ENCODE peak calls at places on chromosomes 13 and 19, in seven cellular contexts. S is trophoblast cell, X is mesendoderm, Y is H1, C is mesenchymal stem cell, F is H9, B is neuronal stem cell. M is an unnamed sample.

GRCh38 chr19:11767633-11768133 is 883 bp downstream of the ZNF441 start:
- DNase-seq in S (peak), X (peak), Y (no peak), C (peak), F (no peak), B (no peak), M (peak)

GRCh38 chr13:88097541-88097940 is 426.4 kb downstream of the SLITRK5 start:
- DNase-seq in S (no peak), X (no peak), Y (no peak), C (no peak), F (no peak), B (no peak), M (no peak)

GRCh38 chr19:42038675-42039074 is 31.3 kb downstream of the GRIK5 start:
- DNase-seq in S (no peak), X (no peak), Y (no peak), C (no peak), F (no peak), B (no peak), M (no peak)

GRCh38 chr19:5561559-5561958 is 6.2 kb downstream of the TINCR start:
- DNase-seq in S (no peak), X (no peak), Y (no peak), C (no peak), F (no peak), B (no peak), M (no peak)

GRCh38 chr13:32323912-32324311 is 8.6 kb downstream of the BRCA2 start:
- DNase-seq in S (peak), X (no peak), Y (no peak), C (peak), F (no peak), B (no peak), M (peak)

GRCh38 chr13:105452895-105453294 is 1082.6 kb downstream of the EFNB2 start:
- DNase-seq in S (no peak), X (no peak), Y (no peak), C (no peak), F (no peak), B (no peak), M (no peak)

GRCh38 chr13:50291611-50292010 is 276.4 kb downstream of the KCNRG start:
- DNase-seq in S (no peak), X (no peak), Y (no peak), C (no peak), F (no peak), B (no peak), M (no peak)

GRCh38 chr19:4538601-4538954 is 1.3 kb downstream of the LRG1 start:
- DNase-seq in S (no peak), X (no peak), Y (no peak), C (no peak), F (no peak), B (no peak), M (no peak)

GRCh38 chr13:97285221-97285955 is 63.3 kb downstream of the MBNL2 start:
- DNase-seq in S (no peak), X (no peak), Y (no peak), C (no peak), F (no peak), B (no peak), M (no peak)

GRCh38 chr19:35524181-35524838 is 3.8 kb downstream of the SBSN start:
- DNase-seq in S (no peak), X (peak), Y (no peak), C (no peak), F (peak), B (no peak), M (no peak)

GRCh38 chr19:926595-927043 is 784 bp downstream of the ARID3A start:
- DNase-seq in S (peak), X (peak), Y (no peak), C (peak), F (no peak), B (no peak), M (no peak)

GRCh38 chr19:42185281-42185680 is 32.2 kb downstream of the DEDD2 start:
- DNase-seq in S (no peak), X (no peak), Y (no peak), C (no peak), F (no peak), B (no peak), M (peak)

GRCh38 chr19:6822311-6822670 is 49.8 kb downstream of the VAV1 start:
- DNase-seq in S (no peak), X (no peak), Y (no peak), C (no peak), F (no peak), B (no peak), M (no peak)

GRCh38 chr13:74074723-74075122 is 59.5 kb downstream of the KLF12 start:
- DNase-seq in S (no peak), X (peak), Y (no peak), C (peak), F (no peak), B (no peak), M (peak)

GRCh38 chr13:94174009-94174408 is 305.5 kb downstream of the DCT start:
- DNase-seq in S (no peak), X (no peak), Y (no peak), C (no peak), F (no peak), B (no peak), M (no peak)

GRCh38 chr19:49528211-49528771 is 488 bp downstream of the RCN3 start:
- DNase-seq in S (no peak), X (peak), Y (no peak), C (peak), F (no peak), B (no peak), M (peak)

GRCh38 chr13:101394597-101394996 is 21.7 kb downstream of the NALCN start:
- DNase-seq in S (no peak), X (no peak), Y (no peak), C (no peak), F (no peak), B (no peak), M (no peak)

GRCh38 chr13:82294226-82294625 is 1588.0 kb downstream of the SLITRK1 start:
- DNase-seq in S (peak), X (peak), Y (no peak), C (no peak), F (peak), B (no peak), M (no peak)

GRCh38 chr19:57241181-57241580 is 749 bp downstream of the ZNF805 start:
- DNase-seq in S (no peak), X (peak), Y (no peak), C (peak), F (no peak), B (no peak), M (peak)

GRCh38 chr19:47675859-47676258 is 37.4 kb upstream of the EHD2 start:
- DNase-seq in S (no peak), X (no peak), Y (no peak), C (no peak), F (no peak), B (no peak), M (no peak)

GRCh38 chr19:22832031-22832762 is at the start of gene ZNF723:
- DNase-seq in S (no peak), X (no peak), Y (no peak), C (no peak), F (no peak), B (no peak), M (no peak)

GRCh38 chr13:86725105-86725504 is 925.9 kb upstream of the SLITRK6 start:
- DNase-seq in S (no peak), X (peak), Y (peak), C (no peak), F (peak), B (no peak), M (no peak)

GRCh38 chr13:98265669-98266551 is 88.8 kb upstream of the RNF113B start:
- DNase-seq in S (no peak), X (no peak), Y (no peak), C (peak), F (no peak), B (no peak), M (peak)

GRCh38 chr19:18339703-18340102 is 695 bp upstream of the PGPEP1 start:
- DNase-seq in S (no peak), X (peak), Y (no peak), C (peak), F (peak), B (no peak), M (peak)

GRCh38 chr19:1042689-1043511 is 3.0 kb downstream of the ABCA7 start:
- DNase-seq in S (no peak), X (no peak), Y (no peak), C (no peak), F (peak), B (no peak), M (no peak)

GRCh38 chr19:38665950-38666661 is 18.7 kb downstream of the ACTN4 start:
- DNase-seq in S (peak), X (peak), Y (peak), C (peak), F (peak), B (peak), M (peak)

GRCh38 chr13:28494537-28494860 is 429 bp downstream of the FLT1 start:
- DNase-seq in S (no peak), X (no peak), Y (no peak), C (peak), F (no peak), B (peak), M (no peak)

GRCh38 chr19:29884044-29884443 is 58.0 kb upstream of the URI1 start:
- DNase-seq in S (no peak), X (no peak), Y (no peak), C (no peak), F (no peak), B (no peak), M (no peak)

GRCh38 chr13:21164631-21165030 is 11.7 kb downstream of the SKA3 start:
- DNase-seq in S (no peak), X (no peak), Y (no peak), C (no peak), F (no peak), B (no peak), M (peak)

GRCh38 chr19:46546194-46546896 is 50.7 kb upstream of the PNMA8B start:
- DNase-seq in S (peak), X (peak), Y (no peak), C (peak), F (peak), B (no peak), M (peak)

GRCh38 chr19:34316247-34316646 is 48.7 kb upstream of the GPI start:
- DNase-seq in S (no peak), X (no peak), Y (no peak), C (no peak), F (no peak), B (no peak), M (no peak)

GRCh38 chr13:26310470-26310869 is 56.5 kb downstream of the CDK8 start:
- DNase-seq in S (no peak), X (no peak), Y (no peak), C (no peak), F (no peak), B (no peak), M (no peak)

GRCh38 chr13:46530084-46530935 is 22.7 kb upstream of the LRCH1 start:
- DNase-seq in S (no peak), X (no peak), Y (no peak), C (peak), F (no peak), B (no peak), M (peak)

GRCh38 chr19:18173054-18173571 is 500 bp upstream of the IFI30 start:
- DNase-seq in S (peak), X (no peak), Y (no peak), C (peak), F (no peak), B (no peak), M (no peak)

GRCh38 chr19:30712428-30713151 is 340.4 kb downstream of the ZNF536 start:
- DNase-seq in S (no peak), X (no peak), Y (no peak), C (no peak), F (no peak), B (no peak), M (no peak)

GRCh38 chr13:74443623-74444022 is 309.4 kb upstream of the KLF12 start:
- DNase-seq in S (peak), X (peak), Y (no peak), C (peak), F (no peak), B (no peak), M (peak)

GRCh38 chr13:100594731-100595130 is 6.1 kb upstream of the GGACT start:
- DNase-seq in S (peak), X (peak), Y (no peak), C (no peak), F (peak), B (no peak), M (no peak)

DNA sequence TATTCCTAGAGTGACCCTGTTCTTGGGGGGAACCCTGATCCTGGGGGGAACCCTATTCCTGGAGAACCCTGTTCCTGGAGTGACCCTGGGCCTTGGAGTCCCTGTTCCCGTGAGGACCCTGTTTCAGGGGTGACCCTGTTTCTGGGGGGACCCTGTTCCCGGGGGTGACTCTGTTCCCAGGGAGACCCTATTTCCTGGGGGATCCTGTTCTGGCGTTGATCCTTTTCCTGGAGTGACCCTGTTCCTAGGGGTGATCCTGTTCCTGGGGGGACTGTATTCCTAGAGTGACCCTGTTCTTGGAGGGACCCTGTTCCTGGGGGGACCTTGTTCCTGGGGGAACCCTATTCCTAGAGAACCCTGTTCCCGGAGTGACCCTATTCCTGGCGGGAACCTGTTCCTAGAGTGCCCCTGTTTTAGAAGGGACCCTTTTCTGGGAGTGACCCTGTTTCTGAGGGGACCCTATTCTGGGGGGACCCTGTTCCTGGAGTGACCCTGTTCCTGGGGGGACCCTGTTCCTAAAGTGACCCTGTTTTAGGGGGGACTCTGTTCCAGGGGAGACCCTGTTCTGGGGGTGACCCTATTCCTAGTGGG is 15.0 kb downstream of the GNA15 start:
- DNase-seq in S (no peak), X (no peak), Y (no peak), C (no peak), F (no peak), B (no peak), M (no peak)
- H3K23ac ChIP-seq in S (no peak), X (no peak), Y (no peak), C (no peak), F (no peak), B (no peak), M (no peak)

GRCh38 chr19:31841755-31842154 is 492.5 kb upstream of the TSHZ3 start:
- DNase-seq in S (no peak), X (no peak), Y (no peak), C (no peak), F (no peak), B (no peak), M (no peak)

GRCh38 chr19:31834070-31834469 is 484.8 kb upstream of the TSHZ3 start:
- DNase-seq in S (no peak), X (no peak), Y (no peak), C (no peak), F (no peak), B (no peak), M (no peak)

GRCh38 chr19:31838163-31838798 is 489.0 kb upstream of the TSHZ3 start:
- DNase-seq in S (no peak), X (no peak), Y (no peak), C (no peak), F (no peak), B (peak), M (no peak)
- H3K23ac ChIP-seq in S (no peak), X (no peak), Y (no peak), C (no peak), F (no peak), B (no peak), M (no peak)

DNA sequence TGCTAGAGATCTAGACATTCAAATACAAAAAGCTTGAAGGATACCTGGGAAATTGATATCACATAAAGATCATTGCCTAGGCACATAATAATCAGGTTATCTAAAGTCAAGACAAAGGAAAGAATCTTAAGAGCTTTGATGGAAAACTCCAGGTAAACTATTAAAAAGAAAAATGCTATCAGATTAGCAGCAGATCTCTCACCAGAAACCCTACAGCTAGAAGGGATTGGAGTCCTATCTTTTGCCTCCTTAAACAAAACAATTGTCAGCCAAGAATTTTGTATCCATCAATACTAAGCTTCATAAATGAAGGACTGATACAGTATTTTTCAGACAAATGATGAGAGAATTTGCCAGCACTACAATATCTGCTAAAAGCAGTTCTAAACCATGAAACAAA is 682.4 kb upstream of the ATXN8OS start:
- DNase-seq in S (no peak), X (peak), Y (no peak), C (no peak), F (no peak), B (no peak), M (no peak)
- H3K23ac ChIP-seq in S (no peak), X (no peak), Y (no peak), C (no peak), F (no peak), B (no peak), M (no peak)

GRCh38 chr19:16915734-16916133 is 26.9 kb downstream of the F2RL3 start:
- DNase-seq in S (no peak), X (no peak), Y (no peak), C (no peak), F (no peak), B (no peak), M (no peak)

GRCh38 chr19:16915135-16915534 is 26.3 kb downstream of the F2RL3 start:
- DNase-seq in S (no peak), X (no peak), Y (no peak), C (no peak), F (no peak), B (no peak), M (no peak)

GRCh38 chr19:16914421-16914820 is 25.6 kb downstream of the F2RL3 start:
- DNase-seq in S (no peak), X (no peak), Y (no peak), C (no peak), F (no peak), B (no peak), M (no peak)

GRCh38 chr19:16919496-16919895 is 30.7 kb downstream of the F2RL3 start:
- DNase-seq in S (no peak), X (no peak), Y (no peak), C (no peak), F (no peak), B (no peak), M (no peak)

DNA sequence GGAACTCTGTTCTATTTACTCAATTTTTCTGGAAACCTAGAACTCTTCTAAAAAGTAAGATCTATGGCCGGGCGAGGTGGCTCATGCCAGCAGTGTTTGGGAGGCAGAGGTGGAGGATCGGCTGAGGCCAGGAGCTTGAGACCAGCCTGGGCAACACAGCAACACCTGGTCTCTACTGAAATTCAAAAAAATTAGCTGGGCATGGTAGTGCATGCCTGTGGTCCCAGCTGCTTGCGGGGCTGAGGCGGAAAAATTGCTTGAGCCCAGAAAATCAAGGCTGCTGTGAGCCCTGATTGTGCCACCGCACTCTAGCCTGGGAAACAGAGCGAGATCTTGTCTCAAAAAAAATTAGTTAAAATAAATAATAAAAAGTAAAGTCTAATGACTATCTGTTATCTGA is 28.6 kb downstream of the F2RL3 start:
- DNase-seq in S (no peak), X (no peak), Y (no peak), C (no peak), F (no peak), B (no peak), M (no peak)
- H3K23ac ChIP-seq in S (no peak), X (no peak), Y (no peak), C (no peak), F (no peak), B (no peak), M (no peak)

DNA sequence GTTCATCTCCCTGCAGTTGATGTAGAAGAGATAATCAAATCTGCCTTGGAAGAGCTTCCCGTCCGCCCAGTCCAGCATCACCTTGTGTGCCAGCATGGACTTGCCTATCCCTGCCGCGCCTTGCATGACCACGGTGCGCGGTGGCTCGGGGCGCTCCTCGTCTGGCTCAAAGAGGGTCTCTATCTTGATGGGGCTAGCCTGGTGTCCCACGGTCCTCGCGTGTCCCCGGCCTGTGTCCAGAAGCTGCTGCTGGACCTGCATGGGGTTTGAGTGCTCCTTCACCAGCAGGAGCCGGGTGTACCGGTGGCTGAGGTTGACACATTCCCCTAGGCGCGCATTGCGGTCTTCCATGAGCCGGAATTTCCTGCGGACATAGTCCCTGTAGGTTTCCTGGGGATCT is 13.2 kb downstream of the NLRP12 start:
- DNase-seq in S (no peak), X (no peak), Y (no peak), C (no peak), F (no peak), B (no peak), M (no peak)
- H3K23ac ChIP-seq in S (no peak), X (no peak), Y (no peak), C (no peak), F (no peak), B (peak), M (no peak)

DNA sequence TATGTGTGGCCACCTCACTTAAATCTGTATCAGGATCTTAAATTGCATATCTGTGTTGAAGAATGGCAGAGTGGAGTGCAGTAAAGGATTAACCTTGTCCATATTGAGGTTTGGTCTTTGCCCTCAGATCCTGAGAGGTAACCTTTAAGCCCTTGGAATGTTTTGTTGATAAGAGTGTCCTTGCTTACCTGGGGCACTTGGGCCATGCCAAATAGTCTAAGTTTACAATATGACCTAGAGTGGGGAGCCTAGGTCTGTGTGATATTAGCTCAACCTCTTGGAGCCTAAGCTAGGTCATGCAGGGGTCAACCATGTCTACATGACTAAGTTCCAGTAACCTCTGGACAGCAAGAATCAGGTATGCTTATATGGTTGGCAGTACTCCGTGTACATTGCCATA is 792.5 kb downstream of the DIAPH3 start:
- DNase-seq in S (no peak), X (no peak), Y (no peak), C (no peak), F (no peak), B (no peak), M (no peak)
- H3K23ac ChIP-seq in S (no peak), X (no peak), Y (no peak), C (no peak), F (no peak), B (no peak), M (no peak)

M was measured in IMR-90.